ENCODE peak calls at places on chromosome 18, in eight cellular contexts. One of them, this sample, is unnamed.

GRCh38 chr18:3463052-3463451 is 13.1 kb downstream of the TGIF1 start:
- DNase-seq in PC-3: no peak
- DNase-seq in tibial artery: no peak
- DNase-seq in CD8-positive, alpha-beta memory T cell: no peak
- DNase-seq in adrenal gland: no peak
- DNase-seq in suprapubic skin: no peak
- DNase-seq in upper lobe of right lung: no peak
- DNase-seq in uterus: no peak
- DNase-seq in this sample: no peak

GRCh38 chr18:54436501-54436900 is 78.8 kb downstream of the C18orf54 start:
- DNase-seq in tibial artery: no peak
- DNase-seq in PC-3: no peak
- DNase-seq in uterus: no peak
- DNase-seq in adrenal gland: no peak
- DNase-seq in suprapubic skin: no peak
- DNase-seq in CD8-positive, alpha-beta memory T cell: no peak
- DNase-seq in upper lobe of right lung: no peak
- DNase-seq in this sample: no peak

GRCh38 chr18:76457475-76457874 is 37.6 kb downstream of the ZNF516 start:
- DNase-seq in upper lobe of right lung: no peak
- DNase-seq in suprapubic skin: no peak
- DNase-seq in tibial artery: no peak
- DNase-seq in PC-3: no peak
- DNase-seq in CD8-positive, alpha-beta memory T cell: no peak
- DNase-seq in adrenal gland: no peak
- DNase-seq in uterus: no peak
- DNase-seq in this sample: no peak

GRCh38 chr18:75896865-75897264 is 469.4 kb upstream of the SMIM21 start:
- DNase-seq in uterus: no peak
- DNase-seq in suprapubic skin: no peak
- DNase-seq in upper lobe of right lung: no peak
- DNase-seq in adrenal gland: no peak
- DNase-seq in tibial artery: no peak
- DNase-seq in CD8-positive, alpha-beta memory T cell: no peak
- DNase-seq in PC-3: peak; percentile 46
- DNase-seq in this sample: no peak

GRCh38 chr18:63207825-63208224 is 111.7 kb downstream of the BCL2 start:
- DNase-seq in PC-3: no peak
- DNase-seq in tibial artery: no peak
- DNase-seq in uterus: no peak
- DNase-seq in suprapubic skin: no peak
- DNase-seq in CD8-positive, alpha-beta memory T cell: no peak
- DNase-seq in adrenal gland: no peak
- DNase-seq in upper lobe of right lung: no peak
- DNase-seq in this sample: no peak

GRCh38 chr18:59672125-59672769 is 25.0 kb downstream of the CCBE1 start:
- DNase-seq in upper lobe of right lung: no peak
- DNase-seq in suprapubic skin: no peak
- DNase-seq in uterus: no peak
- DNase-seq in CD8-positive, alpha-beta memory T cell: no peak
- DNase-seq in adrenal gland: peak; percentile 71
- DNase-seq in tibial artery: no peak
- DNase-seq in PC-3: no peak
- DNase-seq in this sample: no peak

GRCh38 chr18:9322730-9323129 is 11.8 kb upstream of the TWSG1 start:
- DNase-seq in upper lobe of right lung: no peak
- DNase-seq in PC-3: no peak
- DNase-seq in uterus: no peak
- DNase-seq in CD8-positive, alpha-beta memory T cell: no peak
- DNase-seq in adrenal gland: no peak
- DNase-seq in suprapubic skin: no peak
- DNase-seq in tibial artery: no peak
- DNase-seq in this sample: no peak

GRCh38 chr18:61901334-61901986 is 8.7 kb upstream of the RNF152 start:
- DNase-seq in suprapubic skin: peak; percentile 64
- DNase-seq in uterus: peak; percentile 54
- DNase-seq in adrenal gland: peak; percentile 74
- DNase-seq in tibial artery: no peak
- DNase-seq in CD8-positive, alpha-beta memory T cell: peak; percentile 34
- DNase-seq in upper lobe of right lung: no peak
- DNase-seq in PC-3: peak; percentile 73
- DNase-seq in this sample: peak; percentile 65

GRCh38 chr18:44701227-44701626 is 20.5 kb downstream of the SETBP1 start:
- DNase-seq in upper lobe of right lung: no peak
- DNase-seq in PC-3: no peak
- DNase-seq in tibial artery: no peak
- DNase-seq in uterus: no peak
- DNase-seq in adrenal gland: no peak
- DNase-seq in suprapubic skin: no peak
- DNase-seq in CD8-positive, alpha-beta memory T cell: no peak
- DNase-seq in this sample: no peak

GRCh38 chr18:48622911-48623431 is 84.1 kb downstream of the CTIF start:
- DNase-seq in tibial artery: no peak
- DNase-seq in PC-3: no peak
- DNase-seq in adrenal gland: no peak
- DNase-seq in suprapubic skin: no peak
- DNase-seq in CD8-positive, alpha-beta memory T cell: no peak
- DNase-seq in uterus: no peak
- DNase-seq in upper lobe of right lung: no peak
- DNase-seq in this sample: no peak

GRCh38 chr18:52670903-52671302 is 330.9 kb downstream of the DCC start:
- DNase-seq in PC-3: peak; percentile 26
- DNase-seq in tibial artery: no peak
- DNase-seq in CD8-positive, alpha-beta memory T cell: no peak
- DNase-seq in upper lobe of right lung: no peak
- DNase-seq in suprapubic skin: no peak
- DNase-seq in uterus: no peak
- DNase-seq in adrenal gland: no peak
- DNase-seq in this sample: no peak

GRCh38 chr18:7877609-7878008 is 310.5 kb downstream of the PTPRM start:
- DNase-seq in CD8-positive, alpha-beta memory T cell: no peak
- DNase-seq in tibial artery: no peak
- DNase-seq in adrenal gland: no peak
- DNase-seq in uterus: no peak
- DNase-seq in suprapubic skin: no peak
- DNase-seq in PC-3: peak; percentile 91
- DNase-seq in upper lobe of right lung: no peak
- DNase-seq in this sample: no peak

GRCh38 chr18:34661464-34662087 is 48.5 kb upstream of the DTNA start:
- DNase-seq in PC-3: peak; percentile 50
- DNase-seq in upper lobe of right lung: no peak
- DNase-seq in adrenal gland: no peak
- DNase-seq in tibial artery: no peak
- DNase-seq in CD8-positive, alpha-beta memory T cell: no peak
- DNase-seq in suprapubic skin: no peak
- DNase-seq in uterus: no peak
- DNase-seq in this sample: no peak

GRCh38 chr18:33821503-33821902 is 243.5 kb downstream of the ASXL3 start:
- DNase-seq in CD8-positive, alpha-beta memory T cell: no peak
- DNase-seq in tibial artery: no peak
- DNase-seq in PC-3: peak; percentile 39
- DNase-seq in upper lobe of right lung: no peak
- DNase-seq in adrenal gland: no peak
- DNase-seq in suprapubic skin: no peak
- DNase-seq in uterus: no peak
- DNase-seq in this sample: no peak

GRCh38 chr18:59459352-59460059 is 100.4 kb upstream of the LMAN1 start:
- DNase-seq in adrenal gland: no peak
- DNase-seq in CD8-positive, alpha-beta memory T cell: no peak
- DNase-seq in upper lobe of right lung: no peak
- DNase-seq in uterus: no peak
- DNase-seq in suprapubic skin: no peak
- DNase-seq in PC-3: peak; percentile 43
- DNase-seq in tibial artery: no peak
- DNase-seq in this sample: no peak

GRCh38 chr18:10559566-10560456 is 34.0 kb downstream of the NAPG start:
- DNase-seq in upper lobe of right lung: no peak
- DNase-seq in CD8-positive, alpha-beta memory T cell: peak; percentile 12
- DNase-seq in uterus: no peak
- DNase-seq in tibial artery: no peak
- DNase-seq in adrenal gland: peak; percentile 55
- DNase-seq in suprapubic skin: no peak
- DNase-seq in PC-3: no peak
- DNase-seq in this sample: no peak

GRCh38 chr18:73785276-73785675 is 362.4 kb downstream of the FBXO15 start:
- DNase-seq in adrenal gland: no peak
- DNase-seq in uterus: no peak
- DNase-seq in PC-3: peak; percentile 3
- DNase-seq in CD8-positive, alpha-beta memory T cell: no peak
- DNase-seq in tibial artery: no peak
- DNase-seq in suprapubic skin: no peak
- DNase-seq in upper lobe of right lung: no peak
- DNase-seq in this sample: no peak

GRCh38 chr18:48863432-48864065 is 87.2 kb downstream of the SMAD7 start:
- DNase-seq in CD8-positive, alpha-beta memory T cell: no peak
- DNase-seq in PC-3: no peak
- DNase-seq in tibial artery: no peak
- DNase-seq in adrenal gland: no peak
- DNase-seq in upper lobe of right lung: no peak
- DNase-seq in suprapubic skin: no peak
- DNase-seq in uterus: no peak
- DNase-seq in this sample: no peak

GRCh38 chr18:32771871-32772499 is 838 bp downstream of the KLHL14 start:
- DNase-seq in uterus: no peak
- DNase-seq in tibial artery: no peak
- DNase-seq in upper lobe of right lung: no peak
- DNase-seq in CD8-positive, alpha-beta memory T cell: no peak
- DNase-seq in suprapubic skin: no peak
- DNase-seq in adrenal gland: no peak
- DNase-seq in PC-3: no peak
- DNase-seq in this sample: peak; percentile 4

GRCh38 chr18:60232541-60232940 is 140.0 kb downstream of the MC4R start:
- DNase-seq in CD8-positive, alpha-beta memory T cell: no peak
- DNase-seq in uterus: no peak
- DNase-seq in PC-3: peak; percentile 89
- DNase-seq in adrenal gland: no peak
- DNase-seq in upper lobe of right lung: no peak
- DNase-seq in suprapubic skin: no peak
- DNase-seq in tibial artery: no peak
- DNase-seq in this sample: no peak

GRCh38 chr18:54127759-54128378 is 96.6 kb downstream of the MBD2 start:
- DNase-seq in uterus: no peak
- DNase-seq in tibial artery: no peak
- DNase-seq in adrenal gland: no peak
- DNase-seq in CD8-positive, alpha-beta memory T cell: no peak
- DNase-seq in suprapubic skin: no peak
- DNase-seq in PC-3: peak; percentile 76
- DNase-seq in upper lobe of right lung: no peak
- DNase-seq in this sample: peak; percentile 28

GRCh38 chr18:79529991-79530390 is 134.3 kb downstream of the NFATC1 start:
- DNase-seq in PC-3: no peak
- DNase-seq in uterus: peak; percentile 11
- DNase-seq in upper lobe of right lung: peak; percentile 49
- DNase-seq in CD8-positive, alpha-beta memory T cell: no peak
- DNase-seq in suprapubic skin: peak; percentile 46
- DNase-seq in adrenal gland: no peak
- DNase-seq in tibial artery: peak; percentile 10
- DNase-seq in this sample: no peak

GRCh38 chr18:79529296-79529695 is 133.6 kb downstream of the NFATC1 start:
- DNase-seq in suprapubic skin: peak; percentile 56
- DNase-seq in adrenal gland: no peak
- DNase-seq in PC-3: no peak
- DNase-seq in tibial artery: peak; percentile 19
- DNase-seq in uterus: peak; percentile 25
- DNase-seq in CD8-positive, alpha-beta memory T cell: no peak
- DNase-seq in upper lobe of right lung: peak; percentile 25
- DNase-seq in this sample: no peak

GRCh38 chr18:79527656-79528055 is 131.9 kb downstream of the NFATC1 start:
- DNase-seq in tibial artery: peak; percentile 11
- DNase-seq in adrenal gland: no peak
- DNase-seq in suprapubic skin: peak; percentile 63
- DNase-seq in CD8-positive, alpha-beta memory T cell: no peak
- DNase-seq in PC-3: no peak
- DNase-seq in uterus: peak; percentile 8
- DNase-seq in upper lobe of right lung: peak; percentile 25
- DNase-seq in this sample: no peak

GRCh38 chr18:79528296-79528695 is 132.6 kb downstream of the NFATC1 start:
- DNase-seq in tibial artery: peak; percentile 16
- DNase-seq in adrenal gland: no peak
- DNase-seq in uterus: peak; percentile 13
- DNase-seq in suprapubic skin: peak; percentile 60
- DNase-seq in CD8-positive, alpha-beta memory T cell: no peak
- DNase-seq in PC-3: peak; percentile 6
- DNase-seq in upper lobe of right lung: peak; percentile 60
- DNase-seq in this sample: no peak

GRCh38 chr18:79528846-79529245 is 133.1 kb downstream of the NFATC1 start:
- DNase-seq in adrenal gland: peak; percentile 76
- DNase-seq in suprapubic skin: peak; percentile 63
- DNase-seq in uterus: peak; percentile 73
- DNase-seq in upper lobe of right lung: peak; percentile 61
- DNase-seq in tibial artery: peak; percentile 59
- DNase-seq in CD8-positive, alpha-beta memory T cell: peak; percentile 75
- DNase-seq in PC-3: peak; percentile 78
- DNase-seq in this sample: peak; percentile 34
- H3K27me3 ChIP-seq in adrenal gland: no peaks in the 10 kb centered on the region
- H3K27me3 ChIP-seq in suprapubic skin: no peaks in the 10 kb centered on the region
- H3K27me3 ChIP-seq in uterus: no peaks in the 10 kb centered on the region
- H3K27me3 ChIP-seq in upper lobe of right lung: no peaks in the 10 kb centered on the region
- H3K27me3 ChIP-seq in tibial artery: peaks cover 2% of the 10 kb centered on the region
- H3K27me3 ChIP-seq in CD8-positive, alpha-beta memory T cell: no peaks in the 10 kb centered on the region
- H3K27me3 ChIP-seq in PC-3: no peaks in the 10 kb centered on the region
- H3K27me3 ChIP-seq in this sample: no peaks in the 10 kb centered on the region

GRCh38 chr18:38944446-38945024 is 1378.9 kb upstream of the CELF4 start:
- DNase-seq in suprapubic skin: no peak
- DNase-seq in upper lobe of right lung: no peak
- DNase-seq in CD8-positive, alpha-beta memory T cell: no peak
- DNase-seq in adrenal gland: no peak
- DNase-seq in PC-3: no peak
- DNase-seq in tibial artery: no peak
- DNase-seq in uterus: no peak
- DNase-seq in this sample: no peak
- H3K9me3 ChIP-seq in suprapubic skin: peaks cover 3% of the 10 kb centered on the region
- H3K9me3 ChIP-seq in upper lobe of right lung: no peaks in the 10 kb centered on the region
- H3K9me3 ChIP-seq in CD8-positive, alpha-beta memory T cell: no peaks in the 10 kb centered on the region
- H3K9me3 ChIP-seq in adrenal gland: no peaks in the 10 kb centered on the region
- H3K9me3 ChIP-seq in PC-3: no peaks in the 10 kb centered on the region
- H3K9me3 ChIP-seq in tibial artery: peaks cover 5% of the 10 kb centered on the region
- H3K9me3 ChIP-seq in uterus: no peaks in the 10 kb centered on the region
- H3K9me3 ChIP-seq in this sample: no peaks in the 10 kb centered on the region

GRCh38 chr18:72543362-72544055 is 633 bp downstream of the CBLN2 start:
- DNase-seq in CD8-positive, alpha-beta memory T cell: no peak
- DNase-seq in suprapubic skin: no peak
- DNase-seq in adrenal gland: no peak
- DNase-seq in tibial artery: no peak
- DNase-seq in uterus: no peak
- DNase-seq in PC-3: no peak
- DNase-seq in upper lobe of right lung: no peak
- DNase-seq in this sample: peak; percentile 9
- H3K4me3 ChIP-seq in CD8-positive, alpha-beta memory T cell: no peak overlapping the region
- H3K4me3 ChIP-seq in suprapubic skin: peak overlapping the region; percentile 41
- H3K4me3 ChIP-seq in adrenal gland: no peak overlapping the region
- H3K4me3 ChIP-seq in tibial artery: no peak overlapping the region
- H3K4me3 ChIP-seq in uterus: no peak overlapping the region
- H3K4me3 ChIP-seq in PC-3: peak overlapping the region; percentile 66
- H3K4me3 ChIP-seq in upper lobe of right lung: peak overlapping the region; percentile 14
- H3K4me3 ChIP-seq in this sample: peak overlapping the region; percentile 41

DNA sequence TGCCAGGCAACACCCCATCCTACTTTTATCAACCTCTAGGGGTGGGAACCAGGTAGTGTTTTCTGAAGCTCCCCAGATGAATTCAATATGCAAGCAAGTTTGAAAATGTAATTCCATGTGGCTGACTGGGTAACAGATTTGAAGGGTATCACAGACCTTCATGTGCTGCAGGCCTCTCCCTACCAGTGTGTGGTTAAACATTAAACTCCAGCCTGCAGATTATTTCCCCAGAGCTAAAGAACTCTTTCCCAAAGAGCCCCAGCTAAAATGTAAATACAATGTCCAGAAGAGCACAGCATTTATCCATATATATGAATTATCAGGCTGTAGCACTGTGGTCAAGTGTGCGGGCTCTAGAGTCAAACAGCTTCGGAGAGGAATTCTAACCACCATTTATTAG is 134.1 kb downstream of the MYO5B start:
- DNase-seq in CD8-positive, alpha-beta memory T cell: no peak
- DNase-seq in upper lobe of right lung: no peak
- DNase-seq in suprapubic skin: no peak
- DNase-seq in adrenal gland: no peak
- DNase-seq in PC-3: no peak
- DNase-seq in tibial artery: no peak
- DNase-seq in uterus: no peak
- DNase-seq in this sample: no peak
- H3K27me3 ChIP-seq in CD8-positive, alpha-beta memory T cell: no peaks in the 10 kb centered on the region
- H3K27me3 ChIP-seq in upper lobe of right lung: no peaks in the 10 kb centered on the region
- H3K27me3 ChIP-seq in suprapubic skin: no peaks in the 10 kb centered on the region
- H3K27me3 ChIP-seq in adrenal gland: no peaks in the 10 kb centered on the region
- H3K27me3 ChIP-seq in PC-3: no peaks in the 10 kb centered on the region
- H3K27me3 ChIP-seq in tibial artery: no peaks in the 10 kb centered on the region
- H3K27me3 ChIP-seq in uterus: no peaks in the 10 kb centered on the region
- H3K27me3 ChIP-seq in this sample: no peaks in the 10 kb centered on the region